ENCODE peak calls at places on chromosomes 7 and 10, in seven cellular contexts. O is A549, Z is HCT116, Q is HepG2, M is K562, K is SK-N-SH, B is GM12878. N is an unnamed sample.

GRCh38 chr7:56175086-56175760 is 59.0 kb upstream of the NUPR2 start:
- DNase-seq in O (no peak), Z (no peak), Q (no peak), M (peak; percentile 39), K (peak; percentile 79), B (no peak), N (no peak)

GRCh38 chr7:81333536-81333935 is 414.7 kb upstream of the SEMA3C start:
- DNase-seq in O (no peak), Z (no peak), Q (no peak), M (no peak), K (no peak), B (no peak), N (no peak)

GRCh38 chr10:92142949-92143348 is 147.9 kb downstream of the CPEB3 start:
- DNase-seq in O (no peak), Z (no peak), Q (no peak), M (no peak), K (no peak), B (peak; percentile 43), N (no peak)

GRCh38 chr7:8133955-8134733 is 127.8 kb downstream of the ICA1 start:
- DNase-seq in O (no peak), Z (no peak), Q (no peak), M (no peak), K (no peak), B (peak; percentile 99), N (no peak)

GRCh38 chr10:86113044-86113443 is 253.6 kb downstream of the GRID1 start:
- DNase-seq in O (no peak), Z (no peak), Q (no peak), M (no peak), K (no peak), B (no peak), N (no peak)

GRCh38 chr7:93920496-93921189 is 892 bp upstream of the GNG11 start:
- DNase-seq in O (no peak), Z (no peak), Q (no peak), M (no peak), K (no peak), B (no peak), N (peak; percentile 42)

GRCh38 chr10:24983946-24984345 is 31.5 kb upstream of the PRTFDC1 start:
- DNase-seq in O (no peak), Z (no peak), Q (no peak), M (no peak), K (no peak), B (no peak), N (no peak)

GRCh38 chr7:43625453-43625852 is 42.5 kb downstream of the STK17A start:
- DNase-seq in O (no peak), Z (no peak), Q (no peak), M (no peak), K (no peak), B (no peak), N (no peak)

GRCh38 chr7:44980393-44981034 is 1.7 kb upstream of the MYO1G start:
- DNase-seq in O (no peak), Z (no peak), Q (no peak), M (no peak), K (no peak), B (peak; percentile 97), N (no peak)

GRCh38 chr10:32646535-32646934 is 200.6 kb downstream of the CCDC7 start:
- DNase-seq in O (no peak), Z (no peak), Q (no peak), M (no peak), K (no peak), B (no peak), N (no peak)

GRCh38 chr7:113371376-113372043 is 253.2 kb upstream of the SMIM30 start:
- DNase-seq in O (no peak), Z (no peak), Q (no peak), M (no peak), K (no peak), B (no peak), N (no peak)

GRCh38 chr7:108453320-108453719 is 2.9 kb downstream of the NRCAM start:
- DNase-seq in O (no peak), Z (no peak), Q (no peak), M (no peak), K (no peak), B (no peak), N (no peak)

GRCh38 chr7:127817466-127817865 is 165.5 kb downstream of the SND1 start:
- DNase-seq in O (no peak), Z (no peak), Q (no peak), M (no peak), K (no peak), B (no peak), N (no peak)

GRCh38 chr7:127822822-127823508 is 171.0 kb downstream of the SND1 start:
- DNase-seq in O (no peak), Z (peak; percentile 16), Q (no peak), M (peak; percentile 61), K (no peak), B (no peak), N (peak; percentile 74)

GRCh38 chr7:127819975-127820778 is 168.2 kb downstream of the SND1 start:
- DNase-seq in O (no peak), Z (peak; percentile 6), Q (peak; percentile 84), M (peak; percentile 43), K (no peak), B (peak; percentile 16), N (peak; percentile 19)

GRCh38 chr7:127824682-127825081 is 172.7 kb downstream of the SND1 start:
- DNase-seq in O (no peak), Z (no peak), Q (peak; percentile 20), M (no peak), K (no peak), B (no peak), N (no peak)

GRCh38 chr7:127821146-127821545 is 169.2 kb downstream of the SND1 start:
- DNase-seq in O (no peak), Z (no peak), Q (no peak), M (no peak), K (no peak), B (no peak), N (peak; percentile 19)
- H3K4me2 ChIP-seq in O (no peak overlapping the region), Z (no peak overlapping the region), Q (no peak overlapping the region), M (no peak overlapping the region), K (peak overlapping the region; percentile 14), B (peak overlapping the region; percentile 67), N (no peak overlapping the region)

DNA sequence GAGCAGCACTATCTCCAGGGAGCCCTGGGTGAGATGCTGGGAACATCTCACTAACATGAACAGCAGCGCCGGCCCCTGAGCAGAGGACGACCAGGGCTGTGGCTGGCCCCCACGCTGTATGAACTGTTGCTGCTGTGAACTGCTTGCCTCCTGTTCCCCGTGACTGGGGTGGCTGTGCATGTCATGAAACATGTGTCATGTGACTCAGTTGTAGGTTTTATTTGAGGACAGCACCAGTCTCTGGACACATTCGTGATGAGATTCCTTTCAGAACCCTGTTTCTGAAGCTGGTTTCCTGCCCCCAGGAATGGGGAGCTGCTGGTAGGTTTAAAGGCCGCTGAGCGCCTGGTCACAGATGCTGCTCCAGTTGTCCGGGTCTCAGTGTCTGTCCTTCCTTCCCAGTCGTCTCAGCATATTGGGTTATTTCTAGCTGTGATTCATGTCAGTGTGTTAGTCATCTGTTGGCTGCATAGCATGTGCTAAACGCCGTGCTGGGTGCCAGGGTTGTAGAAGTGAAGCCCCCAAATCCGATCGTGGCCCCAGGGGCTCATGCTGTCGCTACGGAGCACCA is 79.1 kb upstream of the PPIF start:
- DNase-seq in O (no peak), Z (no peak), Q (no peak), M (no peak), K (no peak), B (no peak), N (no peak)
- TF ChIP-seq REST in O (no peak), Z (no peak), Q (no peak), M (no peak), K (no peak), B (no peak), N (no peak)

GRCh38 chr7:527723-528122 is 8.1 kb upstream of the PDGFA start:
- DNase-seq in O (no peak), Z (no peak), Q (no peak), M (no peak), K (no peak), B (no peak), N (no peak)

GRCh38 chr7:526474-527034 is 6.9 kb upstream of the PDGFA start:
- DNase-seq in O (no peak), Z (no peak), Q (no peak), M (no peak), K (no peak), B (no peak), N (no peak)

GRCh38 chr7:523436-524336 is 4.0 kb upstream of the PDGFA start:
- DNase-seq in O (no peak), Z (no peak), Q (no peak), M (peak; percentile 37), K (no peak), B (no peak), N (no peak)

GRCh38 chr7:524800-525199 is 5.2 kb upstream of the PDGFA start:
- DNase-seq in O (no peak), Z (no peak), Q (no peak), M (no peak), K (no peak), B (no peak), N (no peak)

DNA sequence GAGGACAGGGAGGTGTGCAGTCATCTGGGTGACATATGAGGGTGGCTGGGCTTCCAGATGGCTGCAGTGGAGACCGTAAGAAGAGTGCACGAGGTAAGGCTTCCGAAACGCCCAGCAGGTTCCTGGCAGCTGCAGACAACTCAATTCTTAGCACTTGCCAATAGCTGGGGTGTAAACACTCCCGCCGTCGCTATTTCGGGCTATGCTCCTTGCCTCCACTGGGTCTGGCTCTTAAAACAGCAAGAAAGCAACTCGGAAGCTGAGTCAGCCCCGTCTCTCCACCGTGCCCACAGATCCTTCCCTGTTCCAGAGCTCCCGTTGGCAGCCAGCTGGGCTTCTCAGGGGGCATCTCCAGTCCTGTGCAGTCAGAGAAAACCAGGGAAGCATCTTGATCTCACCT is 6.1 kb upstream of the PDGFA start:
- DNase-seq in O (no peak), Z (no peak), Q (no peak), M (no peak), K (no peak), B (no peak), N (no peak)
- H3K4me2 ChIP-seq in O (no peak overlapping the region), Z (peak overlapping the region; percentile 42), Q (no peak overlapping the region), M (no peak overlapping the region), K (no peak overlapping the region), B (no peak overlapping the region), N (no peak overlapping the region)

GRCh38 chr10:87643920-87644319 is 15.8 kb upstream of the PAPSS2 start:
- DNase-seq in O (no peak), Z (no peak), Q (no peak), M (no peak), K (no peak), B (no peak), N (no peak)

GRCh38 chr10:87642988-87643387 is 16.7 kb upstream of the PAPSS2 start:
- DNase-seq in O (no peak), Z (no peak), Q (no peak), M (no peak), K (no peak), B (no peak), N (no peak)

GRCh38 chr10:87646192-87646909 is 13.3 kb upstream of the PAPSS2 start:
- DNase-seq in O (no peak), Z (no peak), Q (peak; percentile 45), M (no peak), K (no peak), B (no peak), N (no peak)

GRCh38 chr10:87650838-87651237 is 8.8 kb upstream of the PAPSS2 start:
- DNase-seq in O (no peak), Z (no peak), Q (no peak), M (no peak), K (no peak), B (no peak), N (no peak)

DNA sequence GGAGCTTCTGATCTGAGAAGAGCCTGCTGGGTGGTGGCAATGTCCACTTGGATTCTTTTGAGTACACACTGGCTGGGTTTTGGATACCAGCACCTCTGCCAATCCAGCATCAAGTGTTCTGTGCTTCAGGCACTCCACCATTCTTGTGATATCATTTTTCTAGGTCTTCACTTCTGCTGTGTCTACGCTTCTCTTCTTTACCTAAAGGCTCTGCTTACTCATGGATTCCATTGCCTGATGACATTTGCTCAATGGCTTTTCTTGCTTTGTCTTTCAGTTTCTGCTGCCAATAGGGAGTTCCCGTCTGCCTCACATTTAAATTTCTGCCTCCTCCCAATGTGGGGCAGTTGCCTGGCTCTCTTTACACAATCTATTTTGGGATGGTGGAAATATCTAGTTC is 12.8 kb upstream of the PAPSS2 start:
- DNase-seq in O (no peak), Z (no peak), Q (no peak), M (no peak), K (no peak), B (no peak), N (no peak)
- TF ChIP-seq REST in O (no peak), Z (no peak), Q (no peak), M (no peak), K (no peak), B (no peak), N (no peak)